ENCODE peak calls at places on chromosome 11, in four cellular contexts. One of them, this sample, is unnamed. For H3K4me1 and H3K36me3, the result is how much of the 10 kb centered on the place peaks cover.

GRCh38 chr11:69466039-69466438 is 15.4 kb upstream of the LINC01488 start:
- DNase-seq in ovary: no peak
- DNase-seq in IMR-90: no peak
- DNase-seq in fibroblast of lung: no peak
- DNase-seq in this sample: no peak

GRCh38 chr11:70883973-70884688 is 368.2 kb downstream of the SHANK2 start:
- DNase-seq in fibroblast of lung: no peak
- DNase-seq in ovary: no peak
- DNase-seq in IMR-90: no peak
- DNase-seq in this sample: no peak

GRCh38 chr11:79708319-79708928 is 267.6 kb upstream of the TENM4 start:
- DNase-seq in fibroblast of lung: peak
- DNase-seq in IMR-90: peak
- DNase-seq in ovary: no peak
- DNase-seq in this sample: peak

GRCh38 chr11:108122166-108122628 is 830 bp downstream of the ACAT1 start:
- DNase-seq in ovary: no peak
- DNase-seq in IMR-90: no peak
- DNase-seq in fibroblast of lung: peak
- DNase-seq in this sample: no peak

GRCh38 chr11:67687986-67688385 is 13.6 kb upstream of the ALDH3B2 start:
- DNase-seq in ovary: no peak
- DNase-seq in IMR-90: no peak
- DNase-seq in fibroblast of lung: no peak
- DNase-seq in this sample: no peak

GRCh38 chr11:16956538-16957153 is 57.6 kb downstream of the PLEKHA7 start:
- DNase-seq in ovary: no peak
- DNase-seq in fibroblast of lung: no peak
- DNase-seq in IMR-90: no peak
- DNase-seq in this sample: no peak

GRCh38 chr11:65885808-65886536 is 2.3 kb downstream of the FIBP start:
- DNase-seq in ovary: no peak
- DNase-seq in fibroblast of lung: no peak
- DNase-seq in IMR-90: no peak
- DNase-seq in this sample: no peak

GRCh38 chr11:117836077-117836960 is 11.8 kb upstream of the FXYD2 start:
- DNase-seq in ovary: no peak
- DNase-seq in IMR-90: no peak
- DNase-seq in fibroblast of lung: no peak
- DNase-seq in this sample: no peak

GRCh38 chr11:6568191-6568918 is 35.1 kb downstream of the RRP8 start:
- DNase-seq in IMR-90: peak
- DNase-seq in ovary: peak
- DNase-seq in fibroblast of lung: peak
- DNase-seq in this sample: no peak

GRCh38 chr11:86724137-86724536 is 51.7 kb upstream of the ME3 start:
- DNase-seq in fibroblast of lung: no peak
- DNase-seq in IMR-90: no peak
- DNase-seq in ovary: no peak
- DNase-seq in this sample: no peak

GRCh38 chr11:65650547-65651338 is 12.0 kb downstream of the RELA start:
- DNase-seq in fibroblast of lung: no peak
- DNase-seq in ovary: peak
- DNase-seq in IMR-90: no peak
- DNase-seq in this sample: no peak

GRCh38 chr11:96391698-96392307 is 2.0 kb downstream of the JRKL start:
- DNase-seq in IMR-90: no peak
- DNase-seq in ovary: no peak
- DNase-seq in fibroblast of lung: no peak
- DNase-seq in this sample: no peak

GRCh38 chr11:69314555-69314954 is 20.6 kb downstream of the MYEOV start:
- DNase-seq in ovary: no peak
- DNase-seq in fibroblast of lung: no peak
- DNase-seq in IMR-90: no peak
- DNase-seq in this sample: no peak

GRCh38 chr11:75577198-75577597 is 15.1 kb downstream of the SERPINH1 start:
- DNase-seq in IMR-90: peak
- DNase-seq in ovary: peak
- DNase-seq in fibroblast of lung: no peak
- DNase-seq in this sample: no peak

GRCh38 chr11:81634483-81634882 is 1099.2 kb downstream of the FAM181B start:
- DNase-seq in ovary: no peak
- DNase-seq in IMR-90: no peak
- DNase-seq in fibroblast of lung: no peak
- DNase-seq in this sample: no peak

GRCh38 chr11:67484847-67485311 is 2.1 kb downstream of the AIP start:
- DNase-seq in fibroblast of lung: no peak
- DNase-seq in ovary: peak
- DNase-seq in IMR-90: no peak
- DNase-seq in this sample: no peak

GRCh38 chr11:125373426-125374391 is 122.4 kb downstream of the FEZ1 start:
- DNase-seq in ovary: no peak
- DNase-seq in IMR-90: peak
- DNase-seq in fibroblast of lung: peak
- DNase-seq in this sample: no peak

GRCh38 chr11:117663826-117664225 is 133.2 kb downstream of the DSCAML1 start:
- DNase-seq in fibroblast of lung: no peak
- DNase-seq in IMR-90: no peak
- DNase-seq in ovary: peak
- DNase-seq in this sample: no peak

GRCh38 chr11:107859459-107860239 is 1.1 kb upstream of the SLC35F2 start:
- DNase-seq in fibroblast of lung: no peak
- DNase-seq in ovary: peak
- DNase-seq in IMR-90: no peak
- DNase-seq in this sample: no peak

GRCh38 chr11:44963071-44963575 is 12.4 kb upstream of the TP53I11 start:
- DNase-seq in IMR-90: no peak
- DNase-seq in ovary: no peak
- DNase-seq in fibroblast of lung: no peak
- DNase-seq in this sample: no peak

GRCh38 chr11:77084581-77085191 is 17.9 kb downstream of the CAPN5 start:
- DNase-seq in ovary: peak
- DNase-seq in IMR-90: no peak
- DNase-seq in fibroblast of lung: no peak
- DNase-seq in this sample: no peak

GRCh38 chr11:86741489-86742435 is 58.6 kb upstream of the PRSS23 start:
- DNase-seq in fibroblast of lung: peak
- DNase-seq in IMR-90: peak
- DNase-seq in ovary: no peak
- DNase-seq in this sample: peak

GRCh38 chr11:119693253-119693815 is 35.7 kb downstream of the NECTIN1 start:
- DNase-seq in fibroblast of lung: no peak
- DNase-seq in ovary: no peak
- DNase-seq in IMR-90: no peak
- DNase-seq in this sample: no peak

GRCh38 chr11:119691701-119692546 is 37.1 kb downstream of the NECTIN1 start:
- DNase-seq in ovary: no peak
- DNase-seq in fibroblast of lung: no peak
- DNase-seq in IMR-90: no peak
- DNase-seq in this sample: no peak

GRCh38 chr11:119692547-119692834 is 36.5 kb downstream of the NECTIN1 start:
- DNase-seq in ovary: no peak
- DNase-seq in fibroblast of lung: no peak
- DNase-seq in IMR-90: no peak
- DNase-seq in this sample: no peak

GRCh38 chr11:119689318-119689717 is 39.7 kb downstream of the NECTIN1 start:
- DNase-seq in fibroblast of lung: no peak
- DNase-seq in ovary: no peak
- DNase-seq in IMR-90: no peak
- DNase-seq in this sample: no peak

GRCh38 chr11:119691020-119691666 is 37.9 kb downstream of the NECTIN1 start:
- DNase-seq in ovary: no peak
- DNase-seq in fibroblast of lung: no peak
- DNase-seq in IMR-90: no peak
- DNase-seq in this sample: no peak
- H3K4me1 ChIP-seq in ovary: under half
- H3K4me1 ChIP-seq in fibroblast of lung: under half
- H3K4me1 ChIP-seq in IMR-90: under half
- H3K4me1 ChIP-seq in this sample: under half

GRCh38 chr11:12430912-12431311 is 53.5 kb downstream of the PARVA start:
- DNase-seq in IMR-90: peak
- DNase-seq in fibroblast of lung: peak
- DNase-seq in ovary: peak
- DNase-seq in this sample: no peak

GRCh38 chr11:12430351-12430750 is 53.0 kb downstream of the PARVA start:
- DNase-seq in IMR-90: peak
- DNase-seq in fibroblast of lung: peak
- DNase-seq in ovary: no peak
- DNase-seq in this sample: no peak

GRCh38 chr11:12433571-12434061 is 56.2 kb downstream of the PARVA start:
- DNase-seq in IMR-90: peak
- DNase-seq in fibroblast of lung: peak
- DNase-seq in ovary: no peak
- DNase-seq in this sample: peak

GRCh38 chr11:12434255-12434654 is 56.9 kb downstream of the PARVA start:
- DNase-seq in ovary: no peak
- DNase-seq in fibroblast of lung: peak
- DNase-seq in IMR-90: peak
- DNase-seq in this sample: no peak

GRCh38 chr11:12432507-12432906 is 55.1 kb downstream of the PARVA start:
- DNase-seq in IMR-90: no peak
- DNase-seq in fibroblast of lung: no peak
- DNase-seq in ovary: no peak
- DNase-seq in this sample: no peak
- H3K27ac ChIP-seq in IMR-90: peak
- H3K27ac ChIP-seq in fibroblast of lung: no peak
- H3K27ac ChIP-seq in ovary: peak
- H3K27ac ChIP-seq in this sample: no peak

GRCh38 chr11:36376888-36377758 is 81.0 kb downstream of the PRR5L start:
- DNase-seq in IMR-90: peak
- DNase-seq in ovary: peak
- DNase-seq in fibroblast of lung: peak
- DNase-seq in this sample: peak
- H3K36me3 ChIP-seq in IMR-90: under half
- H3K36me3 ChIP-seq in ovary: under half
- H3K36me3 ChIP-seq in fibroblast of lung: under half
- H3K36me3 ChIP-seq in this sample: half or more

DNA sequence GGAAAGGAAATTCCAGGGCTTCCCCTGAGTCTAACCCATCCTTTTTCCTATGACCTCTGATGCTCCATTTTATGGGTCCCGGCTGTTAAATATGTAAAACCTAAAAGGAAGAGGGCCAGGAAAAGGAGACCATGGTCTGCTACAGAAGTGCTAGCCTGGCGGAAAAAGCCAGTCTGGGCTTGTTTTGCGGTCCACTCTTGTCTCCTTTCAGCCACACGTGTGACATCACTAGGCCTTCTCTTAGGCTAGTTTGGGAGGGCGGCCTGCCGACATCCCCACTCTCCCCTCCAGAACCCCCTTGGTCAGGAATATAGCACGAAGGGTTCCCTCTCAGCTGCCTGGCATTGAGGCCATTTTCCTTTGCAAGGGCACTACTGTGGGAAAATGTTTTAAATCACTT is 86.8 kb downstream of the UBASH3B start:
- DNase-seq in fibroblast of lung: no peak
- DNase-seq in IMR-90: no peak
- DNase-seq in ovary: no peak
- DNase-seq in this sample: no peak
- H3K4me1 ChIP-seq in fibroblast of lung: under half
- H3K4me1 ChIP-seq in IMR-90: under half
- H3K4me1 ChIP-seq in ovary: under half
- H3K4me1 ChIP-seq in this sample: under half

This sample was measured in SJSA1.